ENCODE peak calls at places on chromosomes 16 and 17, in ten cellular contexts. R, S, N, D, E, Z, C, P, U and I are unnamed samples. For H3K4me1, the result is how much of the 10 kb centered on the place peaks cover.

GRCh38 chr17:77926967-77927366 is 31.5 kb upstream of the TNRC6C start:
- DNase-seq in R (no peak), S (no peak), N (no peak), D (no peak), E (no peak), Z (no peak), C (no peak), P (no peak), U (no peak), I (peak)

GRCh38 chr17:17855334-17855725 is 18.5 kb upstream of the SREBF1 start:
- DNase-seq in R (no peak), S (no peak), N (peak), D (no peak), E (no peak), Z (no peak), C (no peak), P (no peak), U (no peak), I (no peak)

GRCh38 chr17:38958756-38959155 is 8.4 kb downstream of the FBXO47 start:
- DNase-seq in R (no peak), S (no peak), N (no peak), D (peak), E (no peak), Z (no peak), C (no peak), P (no peak), U (no peak), I (peak)

GRCh38 chr16:85431431-85432124 is 181.5 kb upstream of the GSE1 start:
- DNase-seq in R (peak), S (peak), N (no peak), D (no peak), E (no peak), Z (no peak), C (no peak), P (no peak), U (no peak), I (no peak)

GRCh38 chr16:49849037-49849436 is 6.9 kb downstream of the ZNF423 start:
- DNase-seq in R (no peak), S (no peak), N (no peak), D (no peak), E (no peak), Z (no peak), C (no peak), P (no peak), U (no peak), I (no peak)

GRCh38 chr16:10941127-10941933 is 938 bp downstream of the DEXI start:
- DNase-seq in R (peak), S (no peak), N (peak), D (no peak), E (no peak), Z (no peak), C (no peak), P (no peak), U (no peak), I (no peak)

GRCh38 chr16:72840591-72841381 is 207.1 kb downstream of the ZFHX3 start:
- DNase-seq in R (no peak), S (no peak), N (peak), D (peak), E (no peak), Z (no peak), C (no peak), P (no peak), U (no peak), I (no peak)

GRCh38 chr17:39838784-39839183 is 25.3 kb downstream of the IKZF3 start:
- DNase-seq in R (no peak), S (no peak), N (no peak), D (no peak), E (no peak), Z (no peak), C (no peak), P (no peak), U (no peak), I (no peak)

GRCh38 chr17:34361478-34362061 is 1.5 kb downstream of the CCL1 start:
- DNase-seq in R (peak), S (peak), N (peak), D (peak), E (peak), Z (peak), C (peak), P (peak), U (peak), I (peak)

GRCh38 chr16:86619263-86619935 is 41.0 kb downstream of the FOXL1 start:
- DNase-seq in R (no peak), S (no peak), N (no peak), D (no peak), E (peak), Z (no peak), C (no peak), P (no peak), U (peak), I (no peak)

GRCh38 chr17:71511266-71511995 is 609.4 kb upstream of the SOX9 start:
- DNase-seq in R (no peak), S (no peak), N (no peak), D (peak), E (no peak), Z (no peak), C (no peak), P (no peak), U (no peak), I (no peak)

DNA sequence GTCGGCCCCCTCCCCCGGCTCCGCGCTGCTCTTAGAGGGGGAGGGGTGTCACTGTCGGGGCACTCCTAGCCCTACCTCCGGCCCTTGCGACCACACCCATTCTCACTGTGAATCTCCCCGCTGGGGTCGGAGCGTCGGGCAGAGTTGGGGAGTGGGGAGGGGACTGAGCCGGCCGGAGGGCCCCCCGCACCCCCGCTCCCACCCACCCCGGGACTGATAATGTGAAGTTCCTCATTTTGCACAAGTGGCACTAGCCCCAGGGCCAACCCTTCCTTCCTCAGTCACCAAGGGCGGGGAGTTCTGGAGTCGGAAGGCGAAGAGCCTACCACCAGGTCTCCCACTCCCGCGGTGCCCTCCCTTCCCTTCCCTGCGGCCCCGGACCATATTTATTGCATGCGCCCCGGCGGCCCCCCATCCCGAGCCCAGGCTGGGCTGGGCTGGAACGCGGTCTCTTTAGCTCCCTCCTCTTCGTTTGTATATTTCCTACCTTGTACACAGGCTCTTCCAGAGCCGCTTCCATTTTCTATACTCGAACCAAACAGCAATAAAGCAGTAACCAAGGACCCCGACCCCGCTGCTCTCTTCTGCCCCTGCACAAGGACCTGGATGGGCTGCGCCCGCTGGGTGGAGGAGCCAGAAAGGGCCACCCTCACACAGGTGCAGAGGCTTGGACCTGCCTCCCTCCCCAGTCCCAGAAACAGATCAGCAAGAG is 4.4 kb downstream of the HIC1 start:
- DNase-seq in R (no peak), S (peak), N (peak), D (no peak), E (no peak), Z (no peak), C (no peak), P (no peak), U (no peak), I (no peak)
- H3K4me3 ChIP-seq in R (peak), S (peak), N (no peak), D (peak), E (peak), Z (no peak), C (no peak), P (no peak), U (no peak), I (no peak)

DNA sequence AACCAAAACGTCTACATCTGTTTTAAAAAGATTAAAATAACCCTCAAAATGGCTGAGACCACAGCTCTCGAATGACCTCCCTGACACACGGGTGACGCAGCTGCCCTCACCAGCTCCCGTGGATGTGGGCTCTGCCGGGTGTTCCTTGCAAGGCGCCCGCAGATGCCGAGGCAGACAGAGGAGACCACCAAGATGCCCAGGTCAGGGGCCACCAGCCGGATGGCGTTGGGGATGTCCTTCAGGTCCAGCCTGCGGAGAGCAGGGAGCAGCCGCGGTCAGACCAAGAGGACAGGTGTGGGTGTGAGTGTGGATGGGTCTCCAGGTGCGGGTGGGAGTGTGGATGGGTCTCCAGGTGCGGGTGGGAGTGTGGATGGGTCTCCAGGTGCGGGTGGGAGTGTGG is 35.1 kb downstream of the CTU2 start:
- DNase-seq in R (no peak), S (no peak), N (no peak), D (no peak), E (no peak), Z (no peak), C (no peak), P (no peak), U (no peak), I (no peak)
- H3K4me1 ChIP-seq in R (under half), S (under half), N (under half), D (under half), E (under half), Z (under half), C (under half), P (under half), U (under half), I (under half)

GRCh38 chr17:78977992-78978973 is 1.4 kb downstream of the LGALS3BP start:
- DNase-seq in R (no peak), S (peak), N (peak), D (no peak), E (no peak), Z (no peak), C (no peak), P (peak), U (no peak), I (no peak)

GRCh38 chr17:78976907-78977680 is 2.6 kb downstream of the LGALS3BP start:
- DNase-seq in R (no peak), S (no peak), N (peak), D (no peak), E (no peak), Z (no peak), C (no peak), P (no peak), U (no peak), I (no peak)

GRCh38 chr17:78974635-78975591 is 4.8 kb downstream of the LGALS3BP start:
- DNase-seq in R (peak), S (peak), N (peak), D (peak), E (peak), Z (no peak), C (no peak), P (peak), U (peak), I (peak)

GRCh38 chr17:78979780-78980623 is at the start of gene LGALS3BP:
- DNase-seq in R (peak), S (peak), N (peak), D (peak), E (peak), Z (peak), C (peak), P (peak), U (no peak), I (peak)

GRCh38 chr17:78977681-78977943 is 2.1 kb downstream of the LGALS3BP start:
- DNase-seq in R (no peak), S (no peak), N (peak), D (no peak), E (no peak), Z (no peak), C (no peak), P (no peak), U (no peak), I (no peak)
- H3K4me3 ChIP-seq in R (peak), S (no peak), N (no peak), D (no peak), E (peak), Z (no peak), C (no peak), P (no peak), U (no peak), I (peak)

GRCh38 chr17:4165301-4166010 is 22.5 kb downstream of the CYB5D2 start:
- DNase-seq in R (no peak), S (peak), N (peak), D (peak), E (peak), Z (no peak), C (no peak), P (peak), U (no peak), I (peak)
- H3K4me1 ChIP-seq in R (under half), S (under half), N (under half), D (under half), E (under half), Z (under half), C (under half), P (under half), U (under half), I (under half)

GRCh38 chr17:79801156-79802038 is 4.5 kb upstream of the CBX8 start:
- DNase-seq in R (no peak), S (peak), N (no peak), D (no peak), E (no peak), Z (no peak), C (no peak), P (no peak), U (no peak), I (no peak)
- H3K4me3 ChIP-seq in R (peak), S (no peak), N (no peak), D (no peak), E (no peak), Z (no peak), C (no peak), P (peak), U (peak), I (no peak)

GRCh38 chr17:81306898-81307510 is 11.9 kb upstream of the SLC38A10 start:
- DNase-seq in R (no peak), S (no peak), N (no peak), D (no peak), E (no peak), Z (no peak), C (no peak), P (no peak), U (no peak), I (no peak)
- H3K4me1 ChIP-seq in R (under half), S (under half), N (under half), D (under half), E (under half), Z (under half), C (under half), P (under half), U (under half), I (under half)

GRCh38 chr16:84369105-84369504 is 767 bp downstream of the ATP2C2 start:
- DNase-seq in R (peak), S (no peak), N (peak), D (no peak), E (no peak), Z (no peak), C (no peak), P (no peak), U (no peak), I (no peak)
- H3K4me3 ChIP-seq in R (peak), S (no peak), N (no peak), D (no peak), E (no peak), Z (no peak), C (no peak), P (no peak), U (no peak), I (no peak)

GRCh38 chr16:25010542-25010941 is 4.6 kb downstream of the ARHGAP17 start:
- DNase-seq in R (no peak), S (no peak), N (no peak), D (no peak), E (no peak), Z (no peak), C (no peak), P (no peak), U (no peak), I (no peak)

GRCh38 chr16:25009822-25010221 is 5.3 kb downstream of the ARHGAP17 start:
- DNase-seq in R (no peak), S (peak), N (no peak), D (peak), E (peak), Z (no peak), C (no peak), P (no peak), U (no peak), I (no peak)

GRCh38 chr16:25006504-25007055 is 8.6 kb downstream of the ARHGAP17 start:
- DNase-seq in R (no peak), S (no peak), N (no peak), D (peak), E (no peak), Z (no peak), C (no peak), P (no peak), U (no peak), I (no peak)

GRCh38 chr16:25005445-25006306 is 9.5 kb downstream of the ARHGAP17 start:
- DNase-seq in R (no peak), S (no peak), N (no peak), D (no peak), E (no peak), Z (no peak), C (no peak), P (no peak), U (no peak), I (no peak)

DNA sequence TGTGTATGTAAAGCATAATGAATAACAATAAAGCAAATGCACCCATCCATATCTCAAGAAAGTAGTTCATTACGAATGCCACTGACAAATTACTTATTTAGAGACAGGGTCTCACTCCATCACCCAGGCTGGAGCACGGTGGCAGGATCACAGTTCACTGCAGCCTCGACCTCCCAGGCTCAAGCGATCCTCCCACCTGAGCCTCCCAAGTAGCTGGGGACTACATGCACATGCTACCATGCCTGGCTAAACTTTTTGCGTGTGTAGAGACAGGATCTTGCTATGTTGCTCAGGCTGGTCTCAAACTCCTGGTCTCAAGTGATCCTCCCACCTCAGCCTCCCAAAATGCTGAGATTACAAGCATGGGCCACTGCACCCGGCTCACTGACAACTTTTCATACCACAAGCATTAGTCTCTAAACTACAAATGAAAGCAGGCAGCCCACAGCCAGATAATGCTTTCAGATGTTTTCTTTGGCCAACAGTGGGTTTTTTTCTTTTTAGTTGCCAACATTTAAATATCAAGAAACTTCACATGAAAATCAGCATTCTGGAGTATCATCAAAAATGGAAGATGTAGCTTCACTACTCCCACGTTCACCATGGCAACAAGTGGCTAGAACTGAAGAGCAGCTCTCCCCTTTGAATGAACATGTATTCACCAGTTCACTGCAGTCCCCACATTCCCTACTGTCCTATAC is 7.7 kb downstream of the ARHGAP17 start:
- DNase-seq in R (no peak), S (no peak), N (peak), D (peak), E (no peak), Z (no peak), C (no peak), P (no peak), U (no peak), I (no peak)
- H3K4me1 ChIP-seq in R (under half), S (under half), N (half or more), D (under half), E (half or more), Z (under half), C (under half), P (under half), U (half or more), I (under half)

GRCh38 chr17:36667922-36668321 is 66.5 kb downstream of the MRM1 start:
- DNase-seq in R (no peak), S (no peak), N (no peak), D (no peak), E (no peak), Z (no peak), C (no peak), P (no peak), U (no peak), I (no peak)
- H3K4me3 ChIP-seq in R (no peak), S (no peak), N (no peak), D (no peak), E (no peak), Z (no peak), C (no peak), P (no peak), U (no peak), I (no peak)

DNA sequence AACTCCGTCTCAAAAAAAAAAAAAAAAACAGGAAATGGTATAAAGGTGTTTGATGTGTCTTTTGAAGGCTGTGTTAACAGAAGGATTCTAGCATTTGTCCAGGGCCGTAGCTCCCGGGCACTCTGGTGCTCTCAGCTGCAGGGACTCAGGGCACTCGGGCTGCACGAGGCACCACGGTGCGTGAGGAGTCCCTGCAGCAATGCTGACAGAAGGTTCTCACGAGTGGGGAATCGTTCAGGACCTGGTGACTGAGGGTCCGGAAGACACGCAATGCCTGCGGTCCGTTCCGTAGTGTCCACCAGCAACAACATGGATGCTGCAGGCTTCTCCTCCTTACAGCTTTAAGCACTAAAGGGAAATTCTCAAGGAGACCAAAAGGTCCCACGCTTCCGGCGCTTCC is 12.6 kb upstream of the FAAP100 start:
- DNase-seq in R (no peak), S (peak), N (no peak), D (no peak), E (no peak), Z (no peak), C (no peak), P (no peak), U (no peak), I (no peak)
- H3K4me1 ChIP-seq in R (under half), S (under half), N (half or more), D (under half), E (under half), Z (under half), C (under half), P (under half), U (half or more), I (under half)